ENCODE peak calls at places on chromosomes 13 and 19, in five cellular contexts. X is cardiac fibroblast, R is uterus, P is brain microvascular endothelial cell, I is tibial nerve. V is an unnamed sample.

GRCh38 chr13:50222569-50223332 is 207.5 kb downstream of the KCNRG start:
- DNase-seq in X (peak; percentile 86), R (peak; percentile 73), P (peak; percentile 83), I (peak; percentile 76), V (no peak)

GRCh38 chr13:89214115-89214514 is 1542.9 kb downstream of the SLITRK5 start:
- DNase-seq in X (no peak), R (no peak), P (no peak), I (no peak), V (no peak)

GRCh38 chr13:67230774-67231480 is 791 bp upstream of the PCDH9 start:
- DNase-seq in X (peak; percentile 78), R (peak; percentile 60), P (peak; percentile 48), I (peak; percentile 32), V (no peak)

GRCh38 chr13:90867336-90867683 is 480.2 kb upstream of the MIR17HG start:
- DNase-seq in X (peak; percentile 90), R (peak; percentile 20), P (peak; percentile 64), I (peak; percentile 76), V (peak; percentile 18)

GRCh38 chr19:40601061-40601973 is at the start of gene LTBP4:
- DNase-seq in X (peak; percentile 46), R (peak; percentile 85), P (no peak), I (no peak), V (no peak)

GRCh38 chr19:38557205-38557799 is 60.5 kb downstream of the MAP4K1 start:
- DNase-seq in X (no peak), R (no peak), P (no peak), I (no peak), V (peak; percentile 88)

GRCh38 chr13:99301056-99301838 is 6.0 kb downstream of the GPR183 start:
- DNase-seq in X (no peak), R (no peak), P (no peak), I (no peak), V (no peak)

GRCh38 chr19:48966541-48967345 is 1.6 kb downstream of the FTL start:
- DNase-seq in X (peak; percentile 43), R (no peak), P (no peak), I (no peak), V (no peak)

GRCh38 chr19:55882626-55883025 is 46.3 kb downstream of the NLRP4 start:
- DNase-seq in X (no peak), R (no peak), P (no peak), I (no peak), V (no peak)

GRCh38 chr13:75220238-75220542 is 261.8 kb downstream of the TBC1D4 start:
- DNase-seq in X (no peak), R (no peak), P (no peak), I (no peak), V (no peak)

GRCh38 chr19:58519087-58519354 is 589 bp downstream of the ZBTB45 start:
- DNase-seq in X (peak; percentile 78), R (peak; percentile 66), P (peak; percentile 65), I (peak; percentile 54), V (no peak)

GRCh38 chr13:39510296-39510695 is 92.7 kb downstream of the LHFPL6 start:
- DNase-seq in X (no peak), R (no peak), P (no peak), I (no peak), V (peak; percentile 12)

GRCh38 chr19:30646806-30647205 is 274.6 kb downstream of the ZNF536 start:
- DNase-seq in X (no peak), R (no peak), P (no peak), I (no peak), V (no peak)

GRCh38 chr19:19366691-19367396 is 38.6 kb upstream of the GATAD2A start:
- DNase-seq in X (peak; percentile 79), R (peak; percentile 53), P (peak; percentile 63), I (peak; percentile 37), V (peak; percentile 70)

DNA sequence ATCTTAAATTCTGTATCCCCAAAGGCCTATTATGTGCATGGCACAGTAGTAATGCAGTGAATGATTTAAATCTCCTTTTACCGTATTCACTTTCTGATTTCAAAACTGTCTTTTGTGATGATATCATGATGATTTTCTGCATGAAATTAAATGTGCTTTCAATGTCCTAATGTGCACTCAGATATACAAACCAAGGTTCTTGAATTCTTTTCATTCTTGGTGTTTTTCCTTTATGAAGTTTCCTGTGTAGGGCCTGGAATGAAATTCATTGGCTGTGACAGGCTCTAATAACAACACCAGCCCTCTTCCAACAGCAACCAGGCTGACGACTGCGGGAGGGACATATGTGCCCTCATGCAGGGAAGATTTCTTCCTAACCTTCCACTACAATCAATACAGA is 1052.0 kb downstream of the DIAPH3 start:
- DNase-seq in X (peak; percentile 72), R (no peak), P (peak; percentile 86), I (no peak), V (no peak)
- TF ChIP-seq CTCF in X (no peak), R (no peak), P (no peak), I (no peak), V (no peak)

GRCh38 chr13:52096062-52096461 is 32.8 kb downstream of the NEK5 start:
- DNase-seq in X (no peak), R (no peak), P (no peak), I (no peak), V (no peak)

GRCh38 chr13:52092087-52092486 is 36.8 kb downstream of the NEK5 start:
- DNase-seq in X (no peak), R (no peak), P (no peak), I (no peak), V (no peak)

GRCh38 chr13:52097197-52097596 is 31.7 kb downstream of the NEK5 start:
- DNase-seq in X (no peak), R (no peak), P (no peak), I (no peak), V (no peak)

GRCh38 chr13:52096748-52097147 is 32.1 kb downstream of the NEK5 start:
- DNase-seq in X (no peak), R (no peak), P (no peak), I (no peak), V (no peak)

DNA sequence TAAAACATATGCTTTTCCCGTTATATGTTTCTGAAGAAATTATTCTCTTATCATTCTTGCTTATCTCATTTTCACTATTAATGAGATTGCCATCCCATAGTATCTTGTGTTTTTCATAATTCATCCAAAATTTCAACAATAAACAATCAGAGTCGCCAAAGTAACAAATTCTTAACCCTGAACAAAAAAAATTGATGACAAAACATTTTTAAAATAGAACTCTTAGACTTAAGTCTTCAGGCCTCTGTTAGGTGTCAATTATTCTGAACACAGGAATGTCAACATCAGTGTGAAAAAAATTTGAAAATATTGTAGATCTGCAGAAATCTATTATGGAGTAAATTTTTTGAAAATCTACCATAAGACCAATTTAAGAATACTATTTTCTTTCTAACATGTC is 37.4 kb downstream of the NEK5 start:
- DNase-seq in X (no peak), R (no peak), P (no peak), I (no peak), V (no peak)
- H3K4me3 ChIP-seq in X (no peak overlapping the region), R (no peak overlapping the region), P (no peak overlapping the region), I (no peak overlapping the region), V (no peak overlapping the region)

GRCh38 chr13:41193919-41194824 is at the start of gene KBTBD7:
- DNase-seq in X (peak; percentile 98), R (peak; percentile 96), P (peak; percentile 98), I (peak; percentile 84), V (peak; percentile 77)

GRCh38 chr13:41199526-41199925 is 5.2 kb upstream of the KBTBD7 start:
- DNase-seq in X (no peak), R (no peak), P (no peak), I (no peak), V (no peak)

GRCh38 chr13:41199061-41199460 is 4.7 kb upstream of the KBTBD7 start:
- DNase-seq in X (no peak), R (no peak), P (no peak), I (no peak), V (no peak)

GRCh38 chr13:41196011-41196410 is 1.6 kb upstream of the KBTBD7 start:
- DNase-seq in X (no peak), R (no peak), P (no peak), I (no peak), V (no peak)

DNA sequence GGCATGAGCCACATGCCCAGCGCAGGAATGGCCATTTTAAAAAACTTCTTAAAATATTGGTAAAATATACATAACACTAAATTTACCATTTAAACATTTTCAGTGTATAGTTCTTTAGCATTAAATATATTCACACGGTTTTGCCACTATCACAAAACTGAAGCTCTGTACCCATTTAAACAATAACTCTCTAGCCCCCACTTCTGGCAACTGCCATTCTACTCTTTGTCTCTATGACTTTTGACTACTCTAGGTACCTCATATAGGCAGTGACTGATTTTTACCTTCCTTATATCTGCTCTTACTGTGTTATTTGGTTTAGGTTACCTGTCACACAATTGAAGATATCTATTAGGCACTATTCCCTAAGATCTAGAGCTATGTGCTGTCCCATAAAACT is 2.3 kb upstream of the KBTBD7 start:
- DNase-seq in X (peak; percentile 9), R (no peak), P (no peak), I (no peak), V (no peak)
- TF ChIP-seq CTCF in X (peak; percentile 51), R (no peak), P (peak; percentile 52), I (no peak), V (peak; percentile 13)

DNA sequence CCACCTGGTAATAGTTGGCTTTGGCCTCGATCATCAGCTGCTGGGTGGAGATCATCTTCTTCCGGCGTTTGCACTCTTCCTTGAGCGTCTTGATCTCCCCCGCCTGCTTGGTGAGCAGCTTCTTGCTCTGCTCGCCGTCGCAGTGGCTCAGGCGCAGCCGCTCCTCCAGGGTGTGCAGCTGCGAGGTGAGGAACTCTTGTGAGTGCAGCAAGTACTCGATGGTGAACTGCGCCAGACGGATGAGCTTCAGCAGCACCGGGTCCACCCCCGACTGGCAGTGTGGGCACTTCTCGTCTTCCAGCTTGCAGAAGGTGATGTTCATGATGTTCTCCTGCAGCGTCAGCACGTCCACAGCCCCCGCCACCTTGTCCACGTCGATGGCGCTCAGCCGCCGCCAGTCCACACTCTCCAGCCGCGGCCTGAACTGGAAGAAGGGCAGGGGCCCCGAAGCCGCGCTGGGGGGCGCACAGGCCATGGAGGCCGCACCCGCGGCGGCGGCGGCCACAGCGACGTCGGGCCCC is 3.2 kb downstream of the DZIP1 start:
- DNase-seq in X (peak; percentile 44), R (peak; percentile 19), P (no peak), I (no peak), V (no peak)
- H3K4me3 ChIP-seq in X (peak overlapping the region; percentile 56), R (peak overlapping the region; percentile 36), P (peak overlapping the region; percentile 76), I (peak overlapping the region; percentile 37), V (no peak overlapping the region)

DNA sequence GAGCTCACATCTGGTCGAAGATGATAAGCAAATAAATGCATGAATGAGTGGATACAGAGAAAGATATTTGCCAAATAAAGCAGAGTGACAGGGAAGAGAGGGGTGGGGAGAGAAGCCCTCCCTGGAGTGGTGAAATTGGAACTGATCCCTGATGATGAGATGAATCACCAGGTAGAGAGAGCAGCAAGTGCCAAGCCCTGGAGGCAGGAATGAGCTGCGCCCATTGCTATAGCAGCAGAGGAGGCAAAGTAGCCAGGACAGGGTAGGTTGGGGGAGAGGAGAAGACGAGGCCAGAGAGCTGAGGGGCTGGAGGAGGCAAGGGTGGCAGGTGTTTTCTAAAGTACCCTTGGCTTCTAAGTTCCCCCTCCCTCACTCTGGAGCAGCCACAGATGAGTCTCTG is 13.7 kb downstream of the FXYD5 start:
- DNase-seq in X (no peak), R (no peak), P (no peak), I (no peak), V (no peak)
- TF ChIP-seq CTCF in X (no peak), R (no peak), P (no peak), I (no peak), V (no peak)

GRCh38 chr19:13162749-13163608 is 12.8 kb downstream of the IER2 start:
- DNase-seq in X (peak; percentile 99), R (peak; percentile 97), P (peak; percentile 96), I (peak; percentile 91), V (peak; percentile 93)
- H3K4me3 ChIP-seq in X (peak overlapping the region; percentile 42), R (peak overlapping the region; percentile 34), P (peak overlapping the region; percentile 43), I (peak overlapping the region; percentile 14), V (peak overlapping the region; percentile 62)

V was measured in GM12864.